ENCODE peak calls at places on chromosome 4, in five cellular contexts. T is fibroblast of lung, Z is mammary epithelial cell, B is H9, E is hepatocyte. X is an unnamed sample. For H3K4me1, the result is how much of the 10 kb centered on the place peaks cover.

GRCh38 chr4:185101354-185101890 is 41.6 kb upstream of the SLC25A4 start:
- DNase-seq in B (no peak), T (no peak), Z (no peak), E (no peak), X (no peak)

GRCh38 chr4:173503330-173504180 is 26.5 kb downstream of the HAND2 start:
- DNase-seq in E (no peak), T (no peak), Z (no peak), B (no peak), X (no peak)

GRCh38 chr4:138449938-138450337 is 207.8 kb upstream of the SLC7A11 start:
- DNase-seq in Z (peak), E (peak), T (peak), B (no peak), X (no peak)

GRCh38 chr4:5280845-5281244 is 229.6 kb downstream of the STK32B start:
- DNase-seq in B (no peak), Z (no peak), E (no peak), T (no peak), X (no peak)

GRCh38 chr4:168221298-168221697 is 97.3 kb downstream of the DDX60 start:
- DNase-seq in E (no peak), Z (peak), B (no peak), T (peak), X (no peak)

GRCh38 chr4:175536852-175537453 is 275.1 kb downstream of the GPM6A start:
- DNase-seq in B (no peak), Z (peak), T (peak), E (peak), X (peak)

GRCh38 chr4:37936889-37937498 is 23.2 kb upstream of the PTTG2 start:
- DNase-seq in B (no peak), T (no peak), E (no peak), Z (no peak), X (no peak)

GRCh38 chr4:187019896-187020295 is 296.2 kb upstream of the FAT1 start:
- DNase-seq in T (no peak), E (no peak), B (peak), Z (no peak), X (no peak)

GRCh38 chr4:142324572-142324971 is 521.5 kb downstream of the INPP4B start:
- DNase-seq in B (no peak), E (no peak), Z (no peak), T (no peak), X (no peak)

GRCh38 chr4:163930086-163930485 is 435.6 kb downstream of the TMA16 start:
- DNase-seq in T (no peak), B (no peak), E (no peak), Z (no peak), X (no peak)

GRCh38 chr4:18882468-18882867 is 860.9 kb upstream of the LCORL start:
- DNase-seq in E (peak), B (no peak), Z (peak), T (peak), X (no peak)

GRCh38 chr4:86338989-86339388 is 20.9 kb downstream of the MAPK10 start:
- DNase-seq in B (no peak), Z (peak), E (peak), T (peak), X (no peak)

GRCh38 chr4:57162499-57163019 is 52.4 kb upstream of the IGFBP7 start:
- DNase-seq in T (peak), B (no peak), E (no peak), Z (peak), X (peak)

GRCh38 chr4:3786196-3786869 is 20.1 kb downstream of the ADRA2C start:
- DNase-seq in T (no peak), Z (no peak), B (no peak), E (peak), X (no peak)

GRCh38 chr4:6225469-6225868 is 25.1 kb upstream of the JAKMIP1 start:
- DNase-seq in T (peak), E (peak), B (peak), Z (peak), X (peak)

GRCh38 chr4:51895816-51896408 is 53.0 kb downstream of the DCUN1D4 start:
- DNase-seq in Z (peak), E (peak), T (peak), B (peak), X (peak)

GRCh38 chr4:140296335-140296753 is 77.1 kb upstream of the SCOC start:
- DNase-seq in T (peak), B (no peak), E (peak), Z (peak), X (no peak)

GRCh38 chr4:184459413-184459812 is 14.9 kb downstream of the IRF2 start:
- DNase-seq in T (peak), B (no peak), Z (peak), E (no peak), X (no peak)

GRCh38 chr4:41362647-41363383 is 106.1 kb downstream of the UCHL1 start:
- DNase-seq in E (no peak), Z (no peak), B (peak), T (peak), X (no peak)

GRCh38 chr4:25723409-25723808 is 67.8 kb downstream of the SLC34A2 start:
- DNase-seq in B (no peak), E (no peak), T (peak), Z (no peak), X (no peak)

GRCh38 chr4:189021831-189022230 is 882.6 kb downstream of the TRIML1 start:
- DNase-seq in T (peak), E (peak), Z (no peak), B (peak), X (peak)

GRCh38 chr4:179110816-179111215 is 1668.6 kb upstream of the AGA start:
- DNase-seq in Z (no peak), B (no peak), T (peak), E (no peak), X (no peak)

GRCh38 chr4:181897935-181898334 is 345.3 kb upstream of the TENM3 start:
- DNase-seq in T (peak), Z (peak), E (peak), B (no peak), X (no peak)

GRCh38 chr4:58144721-58145120 is 1034.5 kb upstream of the IGFBP7 start:
- DNase-seq in E (no peak), B (no peak), T (no peak), Z (no peak), X (no peak)

GRCh38 chr4:60962286-60962685 is 237.8 kb upstream of the ADGRL3 start:
- DNase-seq in T (no peak), B (peak), E (no peak), Z (no peak), X (no peak)

GRCh38 chr4:77194989-77195388 is 38.0 kb downstream of the CCNG2 start:
- DNase-seq in E (no peak), B (no peak), T (no peak), Z (peak), X (no peak)

GRCh38 chr4:77194366-77194765 is 37.4 kb downstream of the CCNG2 start:
- DNase-seq in E (no peak), T (no peak), Z (no peak), B (no peak), X (no peak)

GRCh38 chr4:77190053-77190452 is 33.0 kb downstream of the CCNG2 start:
- DNase-seq in E (peak), T (no peak), Z (peak), B (no peak), X (no peak)

GRCh38 chr4:77193511-77194236 is 36.7 kb downstream of the CCNG2 start:
- DNase-seq in T (no peak), Z (no peak), B (peak), E (no peak), X (peak)

GRCh38 chr4:77193046-77193445 is 36.0 kb downstream of the CCNG2 start:
- DNase-seq in T (no peak), Z (no peak), B (no peak), E (no peak), X (no peak)
- H2AFZ ChIP-seq in T (no peak), Z (no peak), B (no peak), E (no peak), X (peak)

GRCh38 chr4:48259748-48260147 is 9.9 kb downstream of the TEC start:
- DNase-seq in E (no peak), Z (no peak), B (no peak), T (no peak), X (no peak)
- H3K4me1 ChIP-seq in E (under half), Z (under half), B (under half), T (under half), X (under half)

DNA sequence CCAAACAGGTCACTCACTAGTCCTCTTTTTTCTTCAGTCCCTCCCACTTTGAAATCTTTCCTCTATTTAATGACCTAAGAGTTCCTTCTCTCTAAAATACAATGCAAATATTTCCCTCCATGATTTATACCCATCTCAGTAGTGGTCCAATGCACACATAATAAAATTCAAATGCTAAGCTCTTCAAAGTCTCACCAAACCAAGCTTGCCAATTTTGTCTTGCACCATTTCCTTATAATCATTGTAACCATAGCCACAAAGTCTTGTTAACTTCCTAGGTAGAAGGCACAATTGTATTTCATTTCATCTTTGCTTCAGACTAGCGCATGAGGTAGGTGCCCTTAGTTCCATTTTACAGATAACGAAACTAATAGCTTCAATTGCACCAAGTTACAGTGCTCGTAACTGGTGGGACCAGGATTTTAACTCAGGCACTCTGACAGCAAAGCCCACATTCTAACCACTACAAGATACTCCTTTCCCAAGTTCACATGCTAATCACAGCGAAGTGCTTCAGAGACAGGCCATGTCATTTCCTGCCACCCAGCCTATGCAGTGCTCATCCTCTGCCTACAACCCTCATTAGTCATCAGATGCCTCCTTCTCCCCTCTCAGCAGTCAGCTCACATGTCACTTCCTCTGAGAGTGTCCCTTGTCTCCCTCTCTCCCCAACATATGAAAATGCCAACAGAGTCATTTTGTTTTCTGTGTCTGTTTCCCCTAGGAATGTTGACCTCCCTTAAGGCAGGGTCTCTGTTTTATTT is 66.9 kb upstream of the PPARGC1A start:
- DNase-seq in T (no peak), E (no peak), Z (no peak), B (no peak), X (no peak)
- H2AFZ ChIP-seq in T (no peak), E (no peak), Z (no peak), B (no peak), X (no peak)

DNA sequence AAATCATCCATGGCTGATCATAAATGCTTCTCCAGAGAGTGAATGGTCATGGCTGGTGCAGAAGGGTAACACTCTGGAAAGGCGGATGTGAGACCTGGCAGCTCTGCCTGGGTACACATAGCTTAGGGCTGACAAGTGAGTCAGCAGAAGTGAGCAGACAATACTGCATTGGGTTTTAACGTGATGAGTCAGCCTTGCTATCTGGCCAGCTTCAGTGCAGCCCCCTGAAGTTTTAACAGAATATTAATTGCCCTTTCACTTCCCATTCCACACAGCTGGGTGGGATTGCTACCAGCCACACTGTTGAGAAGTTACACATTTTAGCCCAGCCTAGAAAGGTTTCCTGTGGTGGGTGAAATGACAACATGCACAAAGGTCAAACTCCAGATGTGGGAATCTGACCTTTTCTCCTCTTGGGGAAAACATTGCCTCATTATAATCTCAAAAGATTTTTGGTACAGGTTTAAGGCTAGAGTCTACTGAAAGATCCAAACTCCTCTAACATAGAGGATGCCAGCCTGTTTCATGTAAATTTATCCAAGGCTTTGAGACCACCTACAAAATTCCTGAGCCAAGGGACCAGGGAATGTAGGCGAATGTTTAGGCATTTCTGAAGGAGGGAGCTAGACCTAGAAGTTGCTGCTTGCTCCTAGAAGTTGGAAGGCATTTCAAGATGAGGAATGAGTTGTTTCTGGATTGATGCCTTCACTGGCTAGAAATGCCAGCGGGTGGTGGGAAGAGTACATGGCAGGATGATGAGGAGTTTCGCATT is 230.3 kb upstream of the PGRMC2 start:
- DNase-seq in T (peak), E (peak), Z (peak), B (no peak), X (peak)
- H3K4me1 ChIP-seq in T (under half), E (under half), Z (under half), B (under half), X (half or more)

GRCh38 chr4:78766650-78767049 is 9.5 kb upstream of the BMP2K start:
- DNase-seq in T (no peak), E (no peak), B (no peak), Z (no peak), X (no peak)

GRCh38 chr4:78764498-78764961 is 11.6 kb upstream of the BMP2K start:
- DNase-seq in Z (peak), B (no peak), E (no peak), T (peak), X (no peak)

GRCh38 chr4:78765607-78766006 is 10.5 kb upstream of the BMP2K start:
- DNase-seq in E (no peak), B (no peak), Z (no peak), T (no peak), X (no peak)

GRCh38 chr4:78767350-78767749 is 8.8 kb upstream of the BMP2K start:
- DNase-seq in B (no peak), T (no peak), Z (no peak), E (no peak), X (no peak)

GRCh38 chr4:78766026-78766425 is 10.1 kb upstream of the BMP2K start:
- DNase-seq in T (peak), Z (no peak), E (no peak), B (no peak), X (no peak)
- H2AFZ ChIP-seq in T (no peak), Z (no peak), E (no peak), B (no peak), X (no peak)

X was measured in Karpas-422.